ENCODE peak calls at places on chromosome 21, in seven cellular contexts. Q is SHP77; U is GM13976; I is GOT3; C is AG04450; T is activated CD4-positive, alpha-beta T cell treated with anti-CD3 and anti-CD28 coated beads, Interleukin-2, amount 50 U/mL, for 4 hours; D is naive thymus-derived CD8-positive, alpha-beta T cell. L is an unnamed sample.

GRCh38 chr21:25689226-25689625 is 45.5 kb downstream of the ATP5PF start:
- DNase-seq in Q (no peak), U (no peak), I (no peak), C (no peak), T (no peak), D (no peak), L (no peak)

GRCh38 chr21:37338671-37339526 is 27.7 kb upstream of the DYRK1A start:
- DNase-seq in Q (peak), U (no peak), I (peak), C (peak), T (no peak), D (no peak), L (no peak)

GRCh38 chr21:14403681-14404318 is 20.9 kb upstream of the HSPA13 start:
- DNase-seq in Q (no peak), U (peak), I (no peak), C (no peak), T (no peak), D (no peak), L (peak)

GRCh38 chr21:44987301-44987885 is 47.6 kb downstream of the SLX9 start:
- DNase-seq in Q (no peak), U (no peak), I (no peak), C (no peak), T (no peak), D (no peak), L (no peak)

GRCh38 chr21:21232320-21232719 is 234.1 kb downstream of the NCAM2 start:
- DNase-seq in Q (peak), U (no peak), I (no peak), C (peak), T (no peak), D (no peak), L (no peak)

GRCh38 chr21:43207868-43208267 is 39.1 kb downstream of the CRYAA start:
- DNase-seq in Q (no peak), U (no peak), I (no peak), C (no peak), T (no peak), D (no peak), L (no peak)

GRCh38 chr21:43637530-43637929 is 21.8 kb downstream of the HSF2BP start:
- DNase-seq in Q (no peak), U (no peak), I (no peak), C (no peak), T (no peak), D (no peak), L (no peak)

GRCh38 chr21:17925000-17925610 is 105.9 kb upstream of the C21orf91 start:
- DNase-seq in Q (no peak), U (peak), I (no peak), C (peak), T (peak), D (peak), L (peak)

GRCh38 chr21:39215078-39215477 is 31.8 kb upstream of the PSMG1 start:
- DNase-seq in Q (no peak), U (no peak), I (no peak), C (no peak), T (no peak), D (no peak), L (no peak)

GRCh38 chr21:33688343-33688742 is 46.0 kb downstream of the ITSN1 start:
- DNase-seq in Q (no peak), U (no peak), I (no peak), C (no peak), T (no peak), D (no peak), L (no peak)

GRCh38 chr21:35658242-35658641 is 402.1 kb downstream of the SETD4 start:
- DNase-seq in Q (no peak), U (peak), I (no peak), C (peak), T (no peak), D (no peak), L (no peak)

GRCh38 chr21:38060533-38060932 is 144.3 kb upstream of the KCNJ6 start:
- DNase-seq in Q (no peak), U (no peak), I (no peak), C (no peak), T (no peak), D (no peak), L (no peak)

L was measured in CMK.